ENCODE peak calls at places on chromosomes 13 and 19, in nine cellular contexts. One of them, this sample, is unnamed.

GRCh38 chr19:5850743-5851293 is 431 bp downstream of the FUT3 start:
- DNase-seq in iris pigment epithelial cell: peak
- DNase-seq in Panc1: no peak
- DNase-seq in WTC11: no peak
- DNase-seq in psoas muscle: no peak
- DNase-seq in effector CD4-positive, alpha-beta T cell: no peak
- DNase-seq in naive thymus-derived CD4-positive, alpha-beta T cell: no peak
- DNase-seq in RPMI7951: peak
- DNase-seq in frontal cortex: no peak
- DNase-seq in this sample: peak

GRCh38 chr13:98909016-98909415 is 68.8 kb downstream of the DOCK9 start:
- DNase-seq in effector CD4-positive, alpha-beta T cell: no peak
- DNase-seq in naive thymus-derived CD4-positive, alpha-beta T cell: no peak
- DNase-seq in frontal cortex: no peak
- DNase-seq in Panc1: no peak
- DNase-seq in RPMI7951: peak
- DNase-seq in WTC11: no peak
- DNase-seq in iris pigment epithelial cell: peak
- DNase-seq in psoas muscle: no peak
- DNase-seq in this sample: peak

GRCh38 chr19:28019371-28019770 is 1193.6 kb downstream of the UQCRFS1 start:
- DNase-seq in WTC11: no peak
- DNase-seq in effector CD4-positive, alpha-beta T cell: no peak
- DNase-seq in Panc1: no peak
- DNase-seq in iris pigment epithelial cell: no peak
- DNase-seq in frontal cortex: no peak
- DNase-seq in psoas muscle: no peak
- DNase-seq in RPMI7951: no peak
- DNase-seq in naive thymus-derived CD4-positive, alpha-beta T cell: no peak
- DNase-seq in this sample: no peak

GRCh38 chr19:28793391-28794168 is 419.4 kb downstream of the UQCRFS1 start:
- DNase-seq in frontal cortex: no peak
- DNase-seq in naive thymus-derived CD4-positive, alpha-beta T cell: no peak
- DNase-seq in psoas muscle: no peak
- DNase-seq in iris pigment epithelial cell: no peak
- DNase-seq in RPMI7951: no peak
- DNase-seq in effector CD4-positive, alpha-beta T cell: no peak
- DNase-seq in WTC11: peak
- DNase-seq in Panc1: no peak
- DNase-seq in this sample: no peak

GRCh38 chr19:45779231-45780145 is 2.8 kb downstream of the DMPK start:
- DNase-seq in Panc1: no peak
- DNase-seq in WTC11: peak
- DNase-seq in effector CD4-positive, alpha-beta T cell: peak
- DNase-seq in naive thymus-derived CD4-positive, alpha-beta T cell: peak
- DNase-seq in psoas muscle: peak
- DNase-seq in frontal cortex: peak
- DNase-seq in RPMI7951: no peak
- DNase-seq in iris pigment epithelial cell: peak
- DNase-seq in this sample: no peak

GRCh38 chr19:16581971-16582343 is 9.7 kb upstream of the SLC35E1 start:
- DNase-seq in effector CD4-positive, alpha-beta T cell: no peak
- DNase-seq in frontal cortex: no peak
- DNase-seq in WTC11: no peak
- DNase-seq in naive thymus-derived CD4-positive, alpha-beta T cell: no peak
- DNase-seq in Panc1: no peak
- DNase-seq in RPMI7951: no peak
- DNase-seq in psoas muscle: peak
- DNase-seq in iris pigment epithelial cell: peak
- DNase-seq in this sample: no peak

GRCh38 chr13:48773531-48774275 is 120.0 kb downstream of the CYSLTR2 start:
- DNase-seq in WTC11: no peak
- DNase-seq in iris pigment epithelial cell: peak
- DNase-seq in Panc1: no peak
- DNase-seq in psoas muscle: no peak
- DNase-seq in frontal cortex: no peak
- DNase-seq in naive thymus-derived CD4-positive, alpha-beta T cell: no peak
- DNase-seq in effector CD4-positive, alpha-beta T cell: no peak
- DNase-seq in RPMI7951: no peak
- DNase-seq in this sample: no peak

GRCh38 chr19:35156673-35157014 is 2.1 kb downstream of the FXYD5 start:
- DNase-seq in frontal cortex: no peak
- DNase-seq in psoas muscle: no peak
- DNase-seq in WTC11: no peak
- DNase-seq in naive thymus-derived CD4-positive, alpha-beta T cell: no peak
- DNase-seq in Panc1: no peak
- DNase-seq in effector CD4-positive, alpha-beta T cell: no peak
- DNase-seq in RPMI7951: no peak
- DNase-seq in iris pigment epithelial cell: no peak
- DNase-seq in this sample: no peak

GRCh38 chr13:32731576-32731975 is 145.3 kb downstream of the PDS5B start:
- DNase-seq in effector CD4-positive, alpha-beta T cell: no peak
- DNase-seq in iris pigment epithelial cell: peak
- DNase-seq in WTC11: no peak
- DNase-seq in RPMI7951: peak
- DNase-seq in frontal cortex: no peak
- DNase-seq in naive thymus-derived CD4-positive, alpha-beta T cell: peak
- DNase-seq in psoas muscle: no peak
- DNase-seq in Panc1: no peak
- DNase-seq in this sample: no peak

GRCh38 chr13:68234278-68234677 is 1004.1 kb upstream of the PCDH9 start:
- DNase-seq in iris pigment epithelial cell: peak
- DNase-seq in effector CD4-positive, alpha-beta T cell: no peak
- DNase-seq in Panc1: no peak
- DNase-seq in naive thymus-derived CD4-positive, alpha-beta T cell: no peak
- DNase-seq in RPMI7951: no peak
- DNase-seq in psoas muscle: no peak
- DNase-seq in frontal cortex: no peak
- DNase-seq in WTC11: no peak
- DNase-seq in this sample: peak

GRCh38 chr13:70375718-70376117 is 267.5 kb upstream of the KLHL1 start:
- DNase-seq in frontal cortex: no peak
- DNase-seq in naive thymus-derived CD4-positive, alpha-beta T cell: no peak
- DNase-seq in RPMI7951: no peak
- DNase-seq in WTC11: no peak
- DNase-seq in effector CD4-positive, alpha-beta T cell: no peak
- DNase-seq in Panc1: no peak
- DNase-seq in psoas muscle: no peak
- DNase-seq in iris pigment epithelial cell: no peak
- DNase-seq in this sample: peak

GRCh38 chr19:32824136-32824835 is 45.3 kb downstream of the SLC7A9 start:
- DNase-seq in frontal cortex: no peak
- DNase-seq in RPMI7951: no peak
- DNase-seq in WTC11: no peak
- DNase-seq in Panc1: no peak
- DNase-seq in psoas muscle: no peak
- DNase-seq in effector CD4-positive, alpha-beta T cell: no peak
- DNase-seq in naive thymus-derived CD4-positive, alpha-beta T cell: no peak
- DNase-seq in iris pigment epithelial cell: no peak
- DNase-seq in this sample: no peak

GRCh38 chr13:75225288-75225687 is 256.7 kb downstream of the TBC1D4 start:
- DNase-seq in RPMI7951: no peak
- DNase-seq in psoas muscle: no peak
- DNase-seq in Panc1: no peak
- DNase-seq in frontal cortex: no peak
- DNase-seq in naive thymus-derived CD4-positive, alpha-beta T cell: no peak
- DNase-seq in iris pigment epithelial cell: no peak
- DNase-seq in effector CD4-positive, alpha-beta T cell: no peak
- DNase-seq in WTC11: no peak
- DNase-seq in this sample: no peak

GRCh38 chr13:71525004-71525403 is 342.0 kb downstream of the DACH1 start:
- DNase-seq in psoas muscle: no peak
- DNase-seq in WTC11: no peak
- DNase-seq in Panc1: no peak
- DNase-seq in effector CD4-positive, alpha-beta T cell: no peak
- DNase-seq in frontal cortex: no peak
- DNase-seq in RPMI7951: no peak
- DNase-seq in naive thymus-derived CD4-positive, alpha-beta T cell: no peak
- DNase-seq in iris pigment epithelial cell: no peak
- DNase-seq in this sample: no peak

GRCh38 chr19:10292206-10292788 is 2.5 kb downstream of the ICAM5 start:
- DNase-seq in Panc1: no peak
- DNase-seq in psoas muscle: peak
- DNase-seq in effector CD4-positive, alpha-beta T cell: peak
- DNase-seq in naive thymus-derived CD4-positive, alpha-beta T cell: peak
- DNase-seq in WTC11: peak
- DNase-seq in frontal cortex: no peak
- DNase-seq in iris pigment epithelial cell: peak
- DNase-seq in RPMI7951: peak
- DNase-seq in this sample: no peak

GRCh38 chr13:68170961-68171360 is 940.8 kb upstream of the PCDH9 start:
- DNase-seq in WTC11: no peak
- DNase-seq in effector CD4-positive, alpha-beta T cell: no peak
- DNase-seq in RPMI7951: no peak
- DNase-seq in psoas muscle: peak
- DNase-seq in frontal cortex: no peak
- DNase-seq in iris pigment epithelial cell: no peak
- DNase-seq in Panc1: no peak
- DNase-seq in naive thymus-derived CD4-positive, alpha-beta T cell: no peak
- DNase-seq in this sample: no peak

GRCh38 chr13:25231537-25231936 is 55.8 kb downstream of the MTMR6 start:
- DNase-seq in frontal cortex: no peak
- DNase-seq in naive thymus-derived CD4-positive, alpha-beta T cell: no peak
- DNase-seq in WTC11: no peak
- DNase-seq in psoas muscle: no peak
- DNase-seq in effector CD4-positive, alpha-beta T cell: no peak
- DNase-seq in iris pigment epithelial cell: no peak
- DNase-seq in RPMI7951: no peak
- DNase-seq in Panc1: no peak
- DNase-seq in this sample: no peak

GRCh38 chr19:15248648-15249559 is 16.7 kb upstream of the EPHX3 start:
- DNase-seq in WTC11: no peak
- DNase-seq in Panc1: peak
- DNase-seq in RPMI7951: peak
- DNase-seq in frontal cortex: peak
- DNase-seq in iris pigment epithelial cell: peak
- DNase-seq in naive thymus-derived CD4-positive, alpha-beta T cell: no peak
- DNase-seq in effector CD4-positive, alpha-beta T cell: no peak
- DNase-seq in psoas muscle: peak
- DNase-seq in this sample: peak

GRCh38 chr13:72504026-72504925 is 223.2 kb downstream of the MZT1 start:
- DNase-seq in Panc1: no peak
- DNase-seq in RPMI7951: no peak
- DNase-seq in iris pigment epithelial cell: peak
- DNase-seq in psoas muscle: no peak
- DNase-seq in WTC11: no peak
- DNase-seq in naive thymus-derived CD4-positive, alpha-beta T cell: no peak
- DNase-seq in frontal cortex: no peak
- DNase-seq in effector CD4-positive, alpha-beta T cell: no peak
- DNase-seq in this sample: no peak

GRCh38 chr19:10006335-10006708 is 4.0 kb downstream of the COL5A3 start:
- DNase-seq in iris pigment epithelial cell: peak
- DNase-seq in effector CD4-positive, alpha-beta T cell: no peak
- DNase-seq in RPMI7951: peak
- DNase-seq in Panc1: no peak
- DNase-seq in WTC11: no peak
- DNase-seq in psoas muscle: peak
- DNase-seq in frontal cortex: no peak
- DNase-seq in naive thymus-derived CD4-positive, alpha-beta T cell: no peak
- DNase-seq in this sample: no peak

GRCh38 chr13:48403151-48403631 is 9.7 kb downstream of the LPAR6 start:
- DNase-seq in iris pigment epithelial cell: peak
- DNase-seq in Panc1: no peak
- DNase-seq in naive thymus-derived CD4-positive, alpha-beta T cell: peak
- DNase-seq in frontal cortex: no peak
- DNase-seq in WTC11: no peak
- DNase-seq in psoas muscle: no peak
- DNase-seq in RPMI7951: no peak
- DNase-seq in effector CD4-positive, alpha-beta T cell: no peak
- DNase-seq in this sample: no peak

GRCh38 chr19:6802336-6803035 is 30.0 kb downstream of the VAV1 start:
- DNase-seq in naive thymus-derived CD4-positive, alpha-beta T cell: peak
- DNase-seq in RPMI7951: peak
- DNase-seq in effector CD4-positive, alpha-beta T cell: peak
- DNase-seq in frontal cortex: no peak
- DNase-seq in psoas muscle: peak
- DNase-seq in Panc1: no peak
- DNase-seq in iris pigment epithelial cell: no peak
- DNase-seq in WTC11: no peak
- DNase-seq in this sample: peak

GRCh38 chr19:10565028-10565566 is 713 bp downstream of the KRI1 start:
- DNase-seq in naive thymus-derived CD4-positive, alpha-beta T cell: peak
- DNase-seq in Panc1: no peak
- DNase-seq in effector CD4-positive, alpha-beta T cell: peak
- DNase-seq in frontal cortex: peak
- DNase-seq in psoas muscle: peak
- DNase-seq in iris pigment epithelial cell: peak
- DNase-seq in RPMI7951: peak
- DNase-seq in WTC11: peak
- DNase-seq in this sample: peak

GRCh38 chr13:77874406-77874805 is 44.2 kb downstream of the EDNRB start:
- DNase-seq in frontal cortex: no peak
- DNase-seq in naive thymus-derived CD4-positive, alpha-beta T cell: no peak
- DNase-seq in WTC11: no peak
- DNase-seq in psoas muscle: no peak
- DNase-seq in iris pigment epithelial cell: peak
- DNase-seq in Panc1: no peak
- DNase-seq in RPMI7951: no peak
- DNase-seq in effector CD4-positive, alpha-beta T cell: no peak
- DNase-seq in this sample: no peak

GRCh38 chr13:76009491-76009890 is 373.4 kb downstream of the LMO7 start:
- DNase-seq in psoas muscle: no peak
- DNase-seq in iris pigment epithelial cell: peak
- DNase-seq in WTC11: no peak
- DNase-seq in naive thymus-derived CD4-positive, alpha-beta T cell: no peak
- DNase-seq in RPMI7951: no peak
- DNase-seq in frontal cortex: no peak
- DNase-seq in effector CD4-positive, alpha-beta T cell: no peak
- DNase-seq in Panc1: no peak
- DNase-seq in this sample: no peak

GRCh38 chr13:33644607-33645543 is 173.1 kb upstream of the RFC3 start:
- DNase-seq in frontal cortex: no peak
- DNase-seq in Panc1: no peak
- DNase-seq in iris pigment epithelial cell: no peak
- DNase-seq in effector CD4-positive, alpha-beta T cell: no peak
- DNase-seq in WTC11: no peak
- DNase-seq in psoas muscle: no peak
- DNase-seq in naive thymus-derived CD4-positive, alpha-beta T cell: no peak
- DNase-seq in RPMI7951: no peak
- DNase-seq in this sample: no peak

GRCh38 chr13:113726961-113727411 is 32.0 kb upstream of the TMEM255B start:
- DNase-seq in WTC11: no peak
- DNase-seq in frontal cortex: no peak
- DNase-seq in psoas muscle: no peak
- DNase-seq in effector CD4-positive, alpha-beta T cell: no peak
- DNase-seq in naive thymus-derived CD4-positive, alpha-beta T cell: no peak
- DNase-seq in iris pigment epithelial cell: peak
- DNase-seq in RPMI7951: peak
- DNase-seq in Panc1: no peak
- DNase-seq in this sample: peak

GRCh38 chr19:35879068-35879467 is 10.7 kb downstream of the APLP1 start:
- DNase-seq in iris pigment epithelial cell: no peak
- DNase-seq in effector CD4-positive, alpha-beta T cell: no peak
- DNase-seq in frontal cortex: no peak
- DNase-seq in psoas muscle: no peak
- DNase-seq in Panc1: no peak
- DNase-seq in WTC11: no peak
- DNase-seq in naive thymus-derived CD4-positive, alpha-beta T cell: no peak
- DNase-seq in RPMI7951: no peak
- DNase-seq in this sample: no peak

This sample was measured in HT1080.